ENCODE peak calls at places on chromosome 22, in seven cellular contexts. V is HEK293T, J is H1, W is HepG2, Q is K562, R is HCT116, G is GM12878. I is an unnamed sample.

GRCh38 chr22:32477608-32478007 is 3.0 kb downstream of the FBXO7 start:
- DNase-seq in Q (no peak), J (no peak), W (no peak), V (no peak), R (no peak), G (no peak), I (no peak)

GRCh38 chr22:38872831-38873248 is 824 bp upstream of the CBX6 start:
- DNase-seq in G (no peak), R (no peak), J (no peak), Q (peak; percentile 53), V (peak; percentile 70), W (no peak), I (peak; percentile 66)

GRCh38 chr22:40898850-40899357 is 37.0 kb upstream of the DNAJB7 start:
- DNase-seq in W (peak; percentile 62), R (peak; percentile 23), V (peak; percentile 53), J (no peak), G (peak; percentile 44), Q (peak; percentile 23), I (no peak)

GRCh38 chr22:46308283-46308988 is 11.8 kb downstream of the GTSE1 start:
- DNase-seq in R (no peak), J (no peak), Q (no peak), G (no peak), W (no peak), V (no peak), I (no peak)

GRCh38 chr22:26785942-26786341 is 128.6 kb downstream of the MIAT start:
- DNase-seq in Q (no peak), V (no peak), G (peak; percentile 11), R (no peak), W (no peak), J (no peak), I (no peak)

GRCh38 chr22:33650244-33650643 is 270.0 kb downstream of the LARGE1 start:
- DNase-seq in J (no peak), W (no peak), R (no peak), G (no peak), Q (no peak), V (no peak), I (no peak)

GRCh38 chr22:32745251-32745995 is 56.1 kb upstream of the TIMP3 start:
- DNase-seq in R (peak; percentile 70), G (no peak), J (peak; percentile 27), V (no peak), W (no peak), Q (no peak), I (peak; percentile 26)

GRCh38 chr22:44676441-44677298 is 25.3 kb upstream of the PRR5 start:
- DNase-seq in R (no peak), G (no peak), V (no peak), J (no peak), W (peak; percentile 89), Q (peak; percentile 84), I (no peak)

GRCh38 chr22:43901976-43902643 is 10.3 kb upstream of the PNPLA5 start:
- DNase-seq in G (no peak), W (no peak), V (no peak), R (no peak), J (no peak), Q (no peak), I (no peak)

GRCh38 chr22:32044913-32045312 is 1.9 kb downstream of the SLC5A1 start:
- DNase-seq in G (no peak), R (no peak), J (no peak), W (no peak), V (no peak), Q (no peak), I (no peak)

GRCh38 chr22:39148727-39149535 is 3.5 kb downstream of the CBX7 start:
- DNase-seq in G (peak; percentile 69), R (no peak), W (no peak), Q (peak; percentile 60), V (no peak), J (no peak), I (peak; percentile 69)

GRCh38 chr22:27840436-27840835 is 38.9 kb upstream of the MN1 start:
- DNase-seq in R (no peak), Q (no peak), V (no peak), G (no peak), W (no peak), J (no peak), I (no peak)

GRCh38 chr22:37203354-37204044 is 8.8 kb downstream of the SSTR3 start:
- DNase-seq in R (no peak), J (no peak), W (no peak), V (no peak), Q (peak; percentile 50), G (no peak), I (no peak)

GRCh38 chr22:37018815-37019308 is 385 bp downstream of the TST start:
- DNase-seq in G (no peak), V (peak; percentile 53), R (no peak), W (peak; percentile 40), J (no peak), Q (peak; percentile 54), I (peak; percentile 72)

GRCh38 chr22:37604875-37605274 is 3.8 kb upstream of the GGA1 start:
- DNase-seq in V (no peak), R (no peak), W (no peak), Q (no peak), G (no peak), J (no peak), I (no peak)

GRCh38 chr22:28716686-28717085 is 24.9 kb downstream of the CHEK2 start:
- DNase-seq in W (no peak), G (no peak), V (no peak), J (no peak), Q (no peak), R (no peak), I (no peak)

GRCh38 chr22:18000441-18001039 is 23.8 kb downstream of the MICAL3 start:
- DNase-seq in J (no peak), W (no peak), V (peak; percentile 37), G (no peak), Q (no peak), R (no peak), I (peak; percentile 32)

GRCh38 chr22:43992331-43992821 is 31.7 kb upstream of the PARVB start:
- DNase-seq in G (no peak), Q (no peak), J (no peak), R (no peak), W (no peak), V (no peak), I (no peak)

GRCh38 chr22:49269928-49270327 is 557.7 kb downstream of the BRD1 start:
- DNase-seq in G (no peak), Q (no peak), V (no peak), R (no peak), W (no peak), J (no peak), I (peak; percentile 42)
- TF ChIP-seq SP1 in G (no peak), Q (no peak), V (no peak), R (no peak), W (no peak), J (no peak), I (no peak)

GRCh38 chr22:47655930-47656329 is 893.5 kb downstream of the TBC1D22A start:
- DNase-seq in W (no peak), J (no peak), R (no peak), V (no peak), Q (no peak), G (no peak), I (no peak)

GRCh38 chr22:47656806-47657205 is 894.4 kb downstream of the TBC1D22A start:
- DNase-seq in Q (no peak), R (no peak), J (no peak), W (no peak), V (no peak), G (no peak), I (no peak)

GRCh38 chr22:47658182-47658581 is 895.7 kb downstream of the TBC1D22A start:
- DNase-seq in V (no peak), R (no peak), Q (no peak), J (no peak), W (no peak), G (no peak), I (no peak)

GRCh38 chr22:47653921-47654320 is 891.5 kb downstream of the TBC1D22A start:
- DNase-seq in W (no peak), V (no peak), J (no peak), G (no peak), R (no peak), Q (no peak), I (no peak)

GRCh38 chr22:47654922-47655451 is 892.5 kb downstream of the TBC1D22A start:
- DNase-seq in W (no peak), Q (no peak), R (no peak), J (no peak), V (no peak), G (no peak), I (no peak)
- TF ChIP-seq SP1 in W (no peak), Q (no peak), R (no peak), J (no peak), V (no peak), G (no peak), I (no peak)

GRCh38 chr22:20118572-20119020 is 1.6 kb upstream of the TRMT2A start:
- DNase-seq in R (no peak), G (no peak), Q (peak; percentile 82), V (no peak), J (no peak), W (no peak), I (no peak)
- TF ChIP-seq SP1 in R (no peak), G (no peak), Q (no peak), V (no peak), J (no peak), W (no peak), I (no peak)

DNA sequence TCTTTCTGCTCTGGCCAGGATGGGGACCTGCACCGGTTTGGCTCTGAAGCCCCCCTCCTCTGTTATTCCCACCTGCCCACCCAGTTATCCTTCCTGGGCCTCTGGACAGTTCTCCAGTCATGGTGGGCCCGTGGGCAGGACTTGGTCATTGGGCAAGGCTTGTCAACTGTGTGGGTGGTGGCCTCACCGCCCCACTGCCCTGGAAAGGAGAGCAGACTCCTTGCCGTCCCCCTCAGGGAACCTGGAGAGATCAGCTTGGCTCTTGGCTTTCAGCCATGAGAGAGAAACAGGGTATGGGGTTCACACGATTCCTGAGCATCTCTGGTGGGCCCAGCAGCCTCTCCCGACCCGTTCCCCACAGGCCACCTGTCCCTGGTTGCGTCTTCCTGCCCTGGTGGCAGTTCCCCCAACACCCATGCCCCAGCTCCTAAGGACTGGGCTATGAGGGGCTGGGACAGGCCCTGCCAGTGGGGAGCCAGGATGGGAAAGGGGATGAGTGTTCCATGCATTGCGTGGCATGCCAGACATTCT is 92.3 kb downstream of the MORC2 start:
- DNase-seq in W (no peak), G (no peak), V (no peak), R (no peak), Q (no peak), J (no peak), I (peak; percentile 8)
- TF ChIP-seq SP1 in W (no peak), G (no peak), V (no peak), R (no peak), Q (no peak), J (no peak), I (no peak)

GRCh38 chr22:30267382-30268302 is 991 bp upstream of the OSM start:
- DNase-seq in G (no peak), W (no peak), R (no peak), V (no peak), Q (no peak), J (no peak), I (no peak)

GRCh38 chr22:30268331-30268730 is 1.7 kb upstream of the OSM start:
- DNase-seq in V (no peak), G (no peak), R (no peak), Q (no peak), W (no peak), J (no peak), I (no peak)

GRCh38 chr22:30265851-30266444 is 703 bp downstream of the OSM start:
- DNase-seq in V (no peak), Q (peak; percentile 71), R (no peak), G (no peak), W (no peak), J (no peak), I (no peak)

GRCh38 chr22:30265131-30265720 is 1.4 kb downstream of the OSM start:
- DNase-seq in Q (no peak), J (no peak), G (no peak), W (no peak), V (no peak), R (no peak), I (no peak)

GRCh38 chr22:30266445-30267381 is at the start of gene OSM:
- DNase-seq in W (no peak), V (no peak), R (no peak), G (no peak), J (no peak), Q (no peak), I (no peak)
- TF ChIP-seq SP1 in W (no peak), V (no peak), R (no peak), G (no peak), J (no peak), Q (no peak), I (no peak)

I was measured in WTC11.